ENCODE peak calls at places on chromosomes 6 and 20, in eight cellular contexts. D, U, A, O, C, X, B and J are unnamed samples.

GRCh38 chr20:56922497-56922896 is 293.4 kb downstream of the TFAP2C start:
- DNase-seq in C (no peak), B (no peak), O (no peak), A (no peak), U (no peak), X (no peak), D (no peak), J (no peak)

GRCh38 chr20:52425253-52425652 is 233.7 kb upstream of the ZFP64 start:
- DNase-seq in B (no peak), U (no peak), C (no peak), O (no peak), D (no peak), A (no peak), X (no peak), J (no peak)

GRCh38 chr6:86715676-86716075 is 221.7 kb upstream of the HTR1E start:
- DNase-seq in D (no peak), X (no peak), C (no peak), B (no peak), A (no peak), U (no peak), O (no peak), J (no peak)

GRCh38 chr20:57999465-58000111 is 228.9 kb downstream of the ANKRD60 start:
- DNase-seq in A (no peak), D (no peak), O (peak; percentile 63), X (no peak), U (peak; percentile 27), C (peak; percentile 32), B (no peak), J (no peak)

GRCh38 chr20:19947611-19948264 is 69.4 kb upstream of the NAA20 start:
- DNase-seq in U (no peak), B (no peak), A (no peak), D (peak; percentile 75), X (no peak), C (no peak), O (peak; percentile 85), J (no peak)

GRCh38 chr20:48339986-48340884 is 487.6 kb downstream of the PREX1 start:
- DNase-seq in C (no peak), U (no peak), D (no peak), B (no peak), A (no peak), O (no peak), X (no peak), J (no peak)

GRCh38 chr20:19361801-19362200 is 149.4 kb downstream of the SLC24A3 start:
- DNase-seq in A (no peak), B (no peak), D (no peak), X (no peak), C (no peak), U (no peak), O (no peak), J (no peak)

GRCh38 chr6:148323344-148323743 is 19.3 kb upstream of the SASH1 start:
- DNase-seq in B (no peak), D (peak; percentile 44), X (no peak), C (no peak), A (no peak), U (no peak), O (no peak), J (no peak)

GRCh38 chr6:38172739-38173415 is 353.4 kb downstream of the ZFAND3 start:
- DNase-seq in B (no peak), D (no peak), U (no peak), O (no peak), C (no peak), A (no peak), X (no peak), J (no peak)

GRCh38 chr20:835220-836045 is 1.9 kb downstream of the FAM110A start:
- DNase-seq in C (no peak), D (no peak), A (peak; percentile 94), U (peak; percentile 94), X (no peak), B (no peak), O (no peak), J (no peak)
- TF ChIP-seq CTCF in C (no peak), D (no peak), A (no peak), U (no peak), X (no peak), B (no peak), O (no peak), J (no peak)

DNA sequence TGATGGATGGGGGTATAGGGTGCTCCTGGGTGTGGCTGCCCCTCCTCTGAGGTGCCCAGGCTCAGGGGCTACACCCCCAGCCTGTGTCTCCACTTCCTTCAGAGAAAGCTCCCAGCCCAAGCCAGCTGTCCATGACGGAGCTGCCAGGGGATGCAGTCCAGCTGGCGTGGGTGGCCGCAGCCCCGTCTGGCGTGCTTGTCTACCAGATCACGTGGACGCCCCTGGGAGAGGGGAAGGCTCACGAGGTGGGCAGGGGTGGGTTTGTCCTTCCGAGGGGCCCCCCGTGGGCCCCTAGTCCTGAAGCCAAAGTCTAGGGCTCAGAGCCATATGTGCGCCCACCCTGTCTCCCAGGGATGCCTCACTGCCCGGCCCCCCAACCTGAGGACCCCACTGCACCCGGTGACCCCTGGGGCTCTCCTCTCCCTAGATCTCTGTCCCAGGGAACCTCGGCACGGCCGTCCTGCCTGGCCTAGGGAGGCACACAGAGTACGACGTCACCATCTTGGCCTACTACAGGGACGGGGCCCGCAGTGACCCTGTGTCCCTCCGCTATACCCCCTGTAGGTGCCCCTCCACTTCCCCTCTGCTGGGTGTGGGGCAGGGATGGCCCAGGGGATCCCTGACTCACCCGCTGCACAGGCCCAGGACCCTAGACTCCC is 19.8 kb downstream of the COL20A1 start:
- DNase-seq in B (no peak), O (no peak), U (no peak), A (no peak), C (no peak), D (no peak), X (no peak), J (peak; percentile 50)
- H3K27me3 ChIP-seq in B (peaks cover 60% of the 10 kb centered on the region), O (no peaks in the 10 kb centered on the region), U (peaks cover 14% of the 10 kb centered on the region), A (no peaks in the 10 kb centered on the region), C (peaks cover 3% of the 10 kb centered on the region), D (no peaks in the 10 kb centered on the region), X (no peaks in the 10 kb centered on the region), J (no peaks in the 10 kb centered on the region)

GRCh38 chr6:47741807-47742206 is 40.0 kb upstream of the OPN5 start:
- DNase-seq in X (no peak), C (peak; percentile 23), B (no peak), D (no peak), A (no peak), U (no peak), O (no peak), J (no peak)
- H3K27ac ChIP-seq in X (no peak overlapping the region), C (no peak overlapping the region), B (no peak overlapping the region), D (no peak overlapping the region), A (no peak overlapping the region), U (no peak overlapping the region), O (no peak overlapping the region), J (no peak overlapping the region)

GRCh38 chr6:138948780-138949179 is 39.3 kb downstream of the REPS1 start:
- DNase-seq in X (no peak), C (no peak), D (no peak), B (no peak), U (no peak), A (no peak), O (no peak), J (no peak)
- TF ChIP-seq CTCF in X (no peak), C (no peak), D (peak; percentile 26), B (no peak), U (peak; percentile 16), A (no peak), O (peak; percentile 45), J (no peak)

GRCh38 chr20:60116128-60116909 is 158.1 kb downstream of the CDH26 start:
- DNase-seq in X (no peak), C (no peak), O (no peak), D (no peak), U (no peak), A (no peak), B (no peak), J (no peak)

GRCh38 chr20:60113024-60113724 is 155.0 kb downstream of the CDH26 start:
- DNase-seq in X (no peak), B (no peak), U (no peak), C (peak; percentile 30), A (peak; percentile 50), O (no peak), D (no peak), J (no peak)

GRCh38 chr20:60113771-60114170 is 155.5 kb downstream of the CDH26 start:
- DNase-seq in B (no peak), U (no peak), X (no peak), O (no peak), C (no peak), D (no peak), A (peak; percentile 40), J (no peak)

GRCh38 chr20:60117040-60117439 is 158.8 kb downstream of the CDH26 start:
- DNase-seq in C (no peak), A (no peak), X (no peak), D (no peak), B (no peak), U (no peak), O (no peak), J (no peak)

DNA sequence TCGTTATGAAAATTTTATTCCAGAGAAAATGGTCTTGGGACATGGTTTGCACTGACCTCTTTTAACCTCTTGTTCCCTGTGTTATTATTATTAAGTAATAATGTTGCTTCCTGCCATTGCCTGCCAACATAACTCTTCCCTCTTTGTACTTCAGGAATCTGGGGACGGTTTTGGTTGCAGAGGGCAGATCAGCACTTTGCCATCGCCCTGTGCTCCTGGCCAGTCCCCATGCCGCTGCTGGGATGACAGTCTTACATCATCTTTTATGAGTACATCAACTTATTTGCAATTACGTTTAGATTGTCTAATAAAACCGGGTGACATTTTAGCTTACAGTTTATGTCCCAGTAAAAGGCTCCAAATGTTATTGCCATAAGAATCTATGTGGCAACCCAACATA is 157.2 kb downstream of the CDH26 start:
- DNase-seq in B (no peak), A (peak; percentile 27), U (peak; percentile 30), X (no peak), C (no peak), D (no peak), O (no peak), J (no peak)
- H3K27me3 ChIP-seq in B (no peaks in the 10 kb centered on the region), A (no peaks in the 10 kb centered on the region), U (no peaks in the 10 kb centered on the region), X (no peaks in the 10 kb centered on the region), C (no peaks in the 10 kb centered on the region), D (no peaks in the 10 kb centered on the region), O (no peaks in the 10 kb centered on the region), J (no peaks in the 10 kb centered on the region)

GRCh38 chr20:34404803-34405202 is 41.7 kb downstream of the ITCH start:
- DNase-seq in U (no peak), D (no peak), X (no peak), B (no peak), O (no peak), A (no peak), C (no peak), J (no peak)
- H3K27ac ChIP-seq in U (no peak overlapping the region), D (no peak overlapping the region), X (no peak overlapping the region), B (no peak overlapping the region), O (no peak overlapping the region), A (peak overlapping the region; percentile 65), C (no peak overlapping the region), J (no peak overlapping the region)